ENCODE peak calls at places on chromosomes 11 and 22, in ten cellular contexts. One of them, this sample, is unnamed.

GRCh38 chr11:77174559-77174958 is 46.5 kb downstream of the MYO7A start:
- DNase-seq in NCI-H748 treated with DMSO at 0.1 percent for 48 hours: no peak
- DNase-seq in naive thymus-derived CD8-positive, alpha-beta T cell: no peak
- DNase-seq in NCI-H1105 treated with DMSO at 0.1 percent for 48 hours: peak; percentile 48
- DNase-seq in activated T-cell treated with anti-CD3 and anti-CD28 coated beads for 24 hours: no peak
- DNase-seq in EL: no peak
- DNase-seq in psoas muscle: no peak
- DNase-seq in iPS DF 6.9: no peak
- DNase-seq in right cardiac atrium: no peak
- DNase-seq in DMS79 treated with DMSO at 0.1 percent for 48 hours: peak; percentile 95
- DNase-seq in this sample: peak; percentile 11

GRCh38 chr22:40819741-40820140 is 595 bp upstream of the SLC25A17 start:
- DNase-seq in NCI-H748 treated with DMSO at 0.1 percent for 48 hours: peak; percentile 10
- DNase-seq in naive thymus-derived CD8-positive, alpha-beta T cell: no peak
- DNase-seq in NCI-H1105 treated with DMSO at 0.1 percent for 48 hours: peak; percentile 34
- DNase-seq in activated T-cell treated with anti-CD3 and anti-CD28 coated beads for 24 hours: no peak
- DNase-seq in EL: peak; percentile 37
- DNase-seq in psoas muscle: no peak
- DNase-seq in iPS DF 6.9: no peak
- DNase-seq in right cardiac atrium: no peak
- DNase-seq in DMS79 treated with DMSO at 0.1 percent for 48 hours: no peak
- DNase-seq in this sample: peak; percentile 1

GRCh38 chr22:47996446-47996857 is 1234.0 kb downstream of the TBC1D22A start:
- DNase-seq in NCI-H748 treated with DMSO at 0.1 percent for 48 hours: no peak
- DNase-seq in naive thymus-derived CD8-positive, alpha-beta T cell: no peak
- DNase-seq in NCI-H1105 treated with DMSO at 0.1 percent for 48 hours: no peak
- DNase-seq in activated T-cell treated with anti-CD3 and anti-CD28 coated beads for 24 hours: no peak
- DNase-seq in EL: no peak
- DNase-seq in psoas muscle: no peak
- DNase-seq in iPS DF 6.9: no peak
- DNase-seq in right cardiac atrium: no peak
- DNase-seq in DMS79 treated with DMSO at 0.1 percent for 48 hours: no peak
- DNase-seq in this sample: no peak

GRCh38 chr11:59807047-59807446 is 3.5 kb downstream of the MRPL16 start:
- DNase-seq in NCI-H748 treated with DMSO at 0.1 percent for 48 hours: no peak
- DNase-seq in naive thymus-derived CD8-positive, alpha-beta T cell: no peak
- DNase-seq in NCI-H1105 treated with DMSO at 0.1 percent for 48 hours: no peak
- DNase-seq in activated T-cell treated with anti-CD3 and anti-CD28 coated beads for 24 hours: no peak
- DNase-seq in EL: no peak
- DNase-seq in psoas muscle: no peak
- DNase-seq in iPS DF 6.9: no peak
- DNase-seq in right cardiac atrium: no peak
- DNase-seq in DMS79 treated with DMSO at 0.1 percent for 48 hours: no peak
- DNase-seq in this sample: no peak

GRCh38 chr11:35615911-35616900 is 2.1 kb upstream of the FJX1 start:
- DNase-seq in NCI-H748 treated with DMSO at 0.1 percent for 48 hours: peak; percentile 86
- DNase-seq in naive thymus-derived CD8-positive, alpha-beta T cell: no peak
- DNase-seq in NCI-H1105 treated with DMSO at 0.1 percent for 48 hours: peak; percentile 80
- DNase-seq in activated T-cell treated with anti-CD3 and anti-CD28 coated beads for 24 hours: no peak
- DNase-seq in EL: peak; percentile 66
- DNase-seq in psoas muscle: no peak
- DNase-seq in iPS DF 6.9: no peak
- DNase-seq in right cardiac atrium: no peak
- DNase-seq in DMS79 treated with DMSO at 0.1 percent for 48 hours: peak; percentile 77
- DNase-seq in this sample: peak; percentile 38

GRCh38 chr11:1628506-1629325 is 859 bp upstream of the KRTAP5-5 start:
- DNase-seq in NCI-H748 treated with DMSO at 0.1 percent for 48 hours: no peak
- DNase-seq in naive thymus-derived CD8-positive, alpha-beta T cell: peak; percentile 70
- DNase-seq in NCI-H1105 treated with DMSO at 0.1 percent for 48 hours: no peak
- DNase-seq in activated T-cell treated with anti-CD3 and anti-CD28 coated beads for 24 hours: peak; percentile 49
- DNase-seq in EL: peak; percentile 47
- DNase-seq in psoas muscle: peak; percentile 44
- DNase-seq in iPS DF 6.9: peak; percentile 54
- DNase-seq in right cardiac atrium: peak; percentile 75
- DNase-seq in DMS79 treated with DMSO at 0.1 percent for 48 hours: no peak
- DNase-seq in this sample: no peak

GRCh38 chr11:60326955-60327354 is at the start of gene MS4A6E:
- DNase-seq in NCI-H748 treated with DMSO at 0.1 percent for 48 hours: no peak
- DNase-seq in naive thymus-derived CD8-positive, alpha-beta T cell: no peak
- DNase-seq in NCI-H1105 treated with DMSO at 0.1 percent for 48 hours: no peak
- DNase-seq in activated T-cell treated with anti-CD3 and anti-CD28 coated beads for 24 hours: no peak
- DNase-seq in EL: no peak
- DNase-seq in psoas muscle: no peak
- DNase-seq in iPS DF 6.9: no peak
- DNase-seq in right cardiac atrium: no peak
- DNase-seq in DMS79 treated with DMSO at 0.1 percent for 48 hours: no peak
- DNase-seq in this sample: no peak

GRCh38 chr22:45531441-45531840 is 28.8 kb downstream of the FBLN1 start:
- DNase-seq in NCI-H748 treated with DMSO at 0.1 percent for 48 hours: no peak
- DNase-seq in naive thymus-derived CD8-positive, alpha-beta T cell: no peak
- DNase-seq in NCI-H1105 treated with DMSO at 0.1 percent for 48 hours: no peak
- DNase-seq in activated T-cell treated with anti-CD3 and anti-CD28 coated beads for 24 hours: no peak
- DNase-seq in EL: no peak
- DNase-seq in psoas muscle: no peak
- DNase-seq in iPS DF 6.9: no peak
- DNase-seq in right cardiac atrium: peak; percentile 34
- DNase-seq in DMS79 treated with DMSO at 0.1 percent for 48 hours: peak; percentile 13
- DNase-seq in this sample: peak; percentile 16

GRCh38 chr11:83819936-83820549 is 533.9 kb upstream of the CCDC90B start:
- DNase-seq in NCI-H748 treated with DMSO at 0.1 percent for 48 hours: peak; percentile 35
- DNase-seq in naive thymus-derived CD8-positive, alpha-beta T cell: no peak
- DNase-seq in NCI-H1105 treated with DMSO at 0.1 percent for 48 hours: peak; percentile 82
- DNase-seq in activated T-cell treated with anti-CD3 and anti-CD28 coated beads for 24 hours: no peak
- DNase-seq in EL: peak; percentile 66
- DNase-seq in psoas muscle: no peak
- DNase-seq in iPS DF 6.9: no peak
- DNase-seq in right cardiac atrium: no peak
- DNase-seq in DMS79 treated with DMSO at 0.1 percent for 48 hours: peak; percentile 23
- DNase-seq in this sample: peak; percentile 50

GRCh38 chr11:110077318-110077717 is 15.9 kb upstream of the ZC3H12C start:
- DNase-seq in NCI-H748 treated with DMSO at 0.1 percent for 48 hours: no peak
- DNase-seq in naive thymus-derived CD8-positive, alpha-beta T cell: no peak
- DNase-seq in NCI-H1105 treated with DMSO at 0.1 percent for 48 hours: no peak
- DNase-seq in activated T-cell treated with anti-CD3 and anti-CD28 coated beads for 24 hours: no peak
- DNase-seq in EL: no peak
- DNase-seq in psoas muscle: no peak
- DNase-seq in iPS DF 6.9: no peak
- DNase-seq in right cardiac atrium: no peak
- DNase-seq in DMS79 treated with DMSO at 0.1 percent for 48 hours: no peak
- DNase-seq in this sample: no peak

GRCh38 chr11:2297623-2298030 is 4.1 kb downstream of the C11orf21 start:
- DNase-seq in NCI-H748 treated with DMSO at 0.1 percent for 48 hours: no peak
- DNase-seq in naive thymus-derived CD8-positive, alpha-beta T cell: no peak
- DNase-seq in NCI-H1105 treated with DMSO at 0.1 percent for 48 hours: no peak
- DNase-seq in activated T-cell treated with anti-CD3 and anti-CD28 coated beads for 24 hours: no peak
- DNase-seq in EL: no peak
- DNase-seq in psoas muscle: no peak
- DNase-seq in iPS DF 6.9: no peak
- DNase-seq in right cardiac atrium: no peak
- DNase-seq in DMS79 treated with DMSO at 0.1 percent for 48 hours: no peak
- DNase-seq in this sample: no peak

GRCh38 chr11:1437500-1437899 is 47.8 kb downstream of the BRSK2 start:
- DNase-seq in NCI-H748 treated with DMSO at 0.1 percent for 48 hours: no peak
- DNase-seq in naive thymus-derived CD8-positive, alpha-beta T cell: no peak
- DNase-seq in NCI-H1105 treated with DMSO at 0.1 percent for 48 hours: no peak
- DNase-seq in activated T-cell treated with anti-CD3 and anti-CD28 coated beads for 24 hours: no peak
- DNase-seq in EL: peak; percentile 15
- DNase-seq in psoas muscle: no peak
- DNase-seq in iPS DF 6.9: no peak
- DNase-seq in right cardiac atrium: peak; percentile 92
- DNase-seq in DMS79 treated with DMSO at 0.1 percent for 48 hours: no peak
- DNase-seq in this sample: no peak

GRCh38 chr11:117824571-117825537 is at the start of gene FXYD2:
- DNase-seq in NCI-H748 treated with DMSO at 0.1 percent for 48 hours: no peak
- DNase-seq in naive thymus-derived CD8-positive, alpha-beta T cell: no peak
- DNase-seq in NCI-H1105 treated with DMSO at 0.1 percent for 48 hours: no peak
- DNase-seq in activated T-cell treated with anti-CD3 and anti-CD28 coated beads for 24 hours: no peak
- DNase-seq in EL: no peak
- DNase-seq in psoas muscle: peak; percentile 61
- DNase-seq in iPS DF 6.9: no peak
- DNase-seq in right cardiac atrium: peak; percentile 87
- DNase-seq in DMS79 treated with DMSO at 0.1 percent for 48 hours: peak; percentile 84
- DNase-seq in this sample: no peak

GRCh38 chr11:27896096-27896495 is 195.8 kb upstream of the BDNF start:
- DNase-seq in NCI-H748 treated with DMSO at 0.1 percent for 48 hours: no peak
- DNase-seq in naive thymus-derived CD8-positive, alpha-beta T cell: no peak
- DNase-seq in NCI-H1105 treated with DMSO at 0.1 percent for 48 hours: no peak
- DNase-seq in activated T-cell treated with anti-CD3 and anti-CD28 coated beads for 24 hours: no peak
- DNase-seq in EL: no peak
- DNase-seq in psoas muscle: no peak
- DNase-seq in iPS DF 6.9: no peak
- DNase-seq in right cardiac atrium: no peak
- DNase-seq in DMS79 treated with DMSO at 0.1 percent for 48 hours: no peak
- DNase-seq in this sample: no peak

GRCh38 chr11:35178862-35179261 is 39.9 kb downstream of the CD44 start:
- DNase-seq in NCI-H748 treated with DMSO at 0.1 percent for 48 hours: no peak
- DNase-seq in naive thymus-derived CD8-positive, alpha-beta T cell: no peak
- DNase-seq in NCI-H1105 treated with DMSO at 0.1 percent for 48 hours: no peak
- DNase-seq in activated T-cell treated with anti-CD3 and anti-CD28 coated beads for 24 hours: no peak
- DNase-seq in EL: no peak
- DNase-seq in psoas muscle: no peak
- DNase-seq in iPS DF 6.9: no peak
- DNase-seq in right cardiac atrium: no peak
- DNase-seq in DMS79 treated with DMSO at 0.1 percent for 48 hours: no peak
- DNase-seq in this sample: no peak

GRCh38 chr11:15818132-15818842 is 538.1 kb downstream of the SOX6 start:
- DNase-seq in NCI-H748 treated with DMSO at 0.1 percent for 48 hours: no peak
- DNase-seq in naive thymus-derived CD8-positive, alpha-beta T cell: no peak
- DNase-seq in NCI-H1105 treated with DMSO at 0.1 percent for 48 hours: no peak
- DNase-seq in activated T-cell treated with anti-CD3 and anti-CD28 coated beads for 24 hours: no peak
- DNase-seq in EL: no peak
- DNase-seq in psoas muscle: no peak
- DNase-seq in iPS DF 6.9: no peak
- DNase-seq in right cardiac atrium: no peak
- DNase-seq in DMS79 treated with DMSO at 0.1 percent for 48 hours: no peak
- DNase-seq in this sample: no peak

GRCh38 chr11:61803889-61804647 is 11.4 kb downstream of the FEN1 start:
- DNase-seq in NCI-H748 treated with DMSO at 0.1 percent for 48 hours: no peak
- DNase-seq in naive thymus-derived CD8-positive, alpha-beta T cell: no peak
- DNase-seq in NCI-H1105 treated with DMSO at 0.1 percent for 48 hours: no peak
- DNase-seq in activated T-cell treated with anti-CD3 and anti-CD28 coated beads for 24 hours: no peak
- DNase-seq in EL: no peak
- DNase-seq in psoas muscle: no peak
- DNase-seq in iPS DF 6.9: no peak
- DNase-seq in right cardiac atrium: no peak
- DNase-seq in DMS79 treated with DMSO at 0.1 percent for 48 hours: no peak
- DNase-seq in this sample: no peak

GRCh38 chr11:118012083-118012669 is 26.0 kb downstream of the IL10RA start:
- DNase-seq in NCI-H748 treated with DMSO at 0.1 percent for 48 hours: no peak
- DNase-seq in naive thymus-derived CD8-positive, alpha-beta T cell: no peak
- DNase-seq in NCI-H1105 treated with DMSO at 0.1 percent for 48 hours: no peak
- DNase-seq in activated T-cell treated with anti-CD3 and anti-CD28 coated beads for 24 hours: no peak
- DNase-seq in EL: peak; percentile 19
- DNase-seq in psoas muscle: no peak
- DNase-seq in iPS DF 6.9: no peak
- DNase-seq in right cardiac atrium: no peak
- DNase-seq in DMS79 treated with DMSO at 0.1 percent for 48 hours: no peak
- DNase-seq in this sample: no peak

GRCh38 chr11:45665206-45665932 is at the start of gene CHST1:
- DNase-seq in NCI-H748 treated with DMSO at 0.1 percent for 48 hours: peak; percentile 42
- DNase-seq in naive thymus-derived CD8-positive, alpha-beta T cell: no peak
- DNase-seq in NCI-H1105 treated with DMSO at 0.1 percent for 48 hours: peak; percentile 63
- DNase-seq in activated T-cell treated with anti-CD3 and anti-CD28 coated beads for 24 hours: no peak
- DNase-seq in EL: peak; percentile 45
- DNase-seq in psoas muscle: peak; percentile 73
- DNase-seq in iPS DF 6.9: no peak
- DNase-seq in right cardiac atrium: peak; percentile 86
- DNase-seq in DMS79 treated with DMSO at 0.1 percent for 48 hours: peak; percentile 24
- DNase-seq in this sample: peak; percentile 48

GRCh38 chr22:31892080-31892433 is 52.3 kb upstream of the YWHAH start:
- DNase-seq in NCI-H748 treated with DMSO at 0.1 percent for 48 hours: no peak
- DNase-seq in naive thymus-derived CD8-positive, alpha-beta T cell: no peak
- DNase-seq in NCI-H1105 treated with DMSO at 0.1 percent for 48 hours: no peak
- DNase-seq in activated T-cell treated with anti-CD3 and anti-CD28 coated beads for 24 hours: no peak
- DNase-seq in EL: no peak
- DNase-seq in psoas muscle: no peak
- DNase-seq in iPS DF 6.9: no peak
- DNase-seq in right cardiac atrium: no peak
- DNase-seq in DMS79 treated with DMSO at 0.1 percent for 48 hours: no peak
- DNase-seq in this sample: no peak

GRCh38 chr22:41197808-41198585 is 7.1 kb upstream of the L3MBTL2 start:
- DNase-seq in NCI-H748 treated with DMSO at 0.1 percent for 48 hours: peak; percentile 56
- DNase-seq in naive thymus-derived CD8-positive, alpha-beta T cell: peak; percentile 38
- DNase-seq in NCI-H1105 treated with DMSO at 0.1 percent for 48 hours: peak; percentile 72
- DNase-seq in activated T-cell treated with anti-CD3 and anti-CD28 coated beads for 24 hours: peak; percentile 53
- DNase-seq in EL: peak; percentile 66
- DNase-seq in psoas muscle: no peak
- DNase-seq in iPS DF 6.9: no peak
- DNase-seq in right cardiac atrium: peak; percentile 82
- DNase-seq in DMS79 treated with DMSO at 0.1 percent for 48 hours: peak; percentile 51
- DNase-seq in this sample: peak; percentile 40

GRCh38 chr11:10318527-10318802 is 13.6 kb downstream of the ADM start:
- DNase-seq in NCI-H748 treated with DMSO at 0.1 percent for 48 hours: no peak
- DNase-seq in naive thymus-derived CD8-positive, alpha-beta T cell: no peak
- DNase-seq in NCI-H1105 treated with DMSO at 0.1 percent for 48 hours: peak; percentile 93
- DNase-seq in activated T-cell treated with anti-CD3 and anti-CD28 coated beads for 24 hours: no peak
- DNase-seq in EL: no peak
- DNase-seq in psoas muscle: peak; percentile 52
- DNase-seq in iPS DF 6.9: no peak
- DNase-seq in right cardiac atrium: no peak
- DNase-seq in DMS79 treated with DMSO at 0.1 percent for 48 hours: no peak
- DNase-seq in this sample: peak; percentile 78

This sample was measured in COR-L47.